ENCODE peak calls at places on chromosomes 13 and 19, in nine cellular contexts. H, X, L, Y, M, E, O, R and T are unnamed samples.

GRCh38 chr19:8355631-8356402 is 8.1 kb upstream of the ANGPTL4 start:
- DNase-seq in L (peak), Y (no peak), E (peak), R (peak), X (no peak), M (peak), O (no peak), H (no peak), T (no peak)

GRCh38 chr19:33715462-33715861 is 81.2 kb upstream of the KCTD15 start:
- DNase-seq in M (no peak), L (no peak), R (no peak), O (no peak), H (no peak), E (no peak), X (no peak), Y (no peak), T (no peak)

GRCh38 chr13:110512198-110512740 is 49.3 kb downstream of the RAB20 start:
- DNase-seq in X (no peak), L (no peak), O (no peak), R (peak), E (no peak), Y (no peak), H (peak), M (no peak), T (no peak)

GRCh38 chr13:43522788-43523187 is 264.0 kb downstream of the ENOX1 start:
- DNase-seq in Y (no peak), M (peak), H (no peak), L (no peak), E (no peak), X (no peak), O (no peak), R (no peak), T (no peak)

GRCh38 chr13:113458218-113459065 is 5.2 kb upstream of the ADPRHL1 start:
- DNase-seq in M (peak), R (peak), E (no peak), L (peak), Y (no peak), H (no peak), X (peak), O (no peak), T (no peak)

GRCh38 chr13:22102237-22102636 is 431.4 kb downstream of the FGF9 start:
- DNase-seq in O (no peak), M (no peak), X (no peak), E (no peak), H (no peak), L (no peak), R (no peak), Y (no peak), T (no peak)

GRCh38 chr13:109985871-109986270 is 199.5 kb upstream of the IRS2 start:
- DNase-seq in R (no peak), O (no peak), X (no peak), L (no peak), M (no peak), E (no peak), Y (no peak), H (no peak), T (no peak)

GRCh38 chr13:46899801-46900200 is 2.9 kb upstream of the HTR2A start:
- DNase-seq in R (no peak), E (no peak), H (no peak), M (no peak), Y (no peak), L (no peak), O (no peak), X (no peak), T (no peak)

GRCh38 chr19:58181902-58182576 is 822 bp upstream of the ZNF274 start:
- DNase-seq in X (peak), R (peak), L (peak), H (no peak), Y (no peak), M (peak), O (peak), E (no peak), T (no peak)

GRCh38 chr19:23075031-23075733 is 41.6 kb upstream of the ZNF730 start:
- DNase-seq in X (peak), Y (peak), L (peak), R (peak), O (peak), E (no peak), M (peak), H (peak), T (peak)

GRCh38 chr13:99495478-99496321 is 5.6 kb upstream of the TM9SF2 start:
- DNase-seq in X (no peak), O (no peak), M (no peak), L (no peak), R (no peak), Y (no peak), H (no peak), E (no peak), T (no peak)

GRCh38 chr19:1063030-1063908 is 3.7 kb upstream of the ARHGAP45 start:
- DNase-seq in R (peak), O (peak), X (no peak), M (no peak), E (peak), L (no peak), Y (no peak), H (peak), T (no peak)

GRCh38 chr13:26295812-26296211 is 41.9 kb downstream of the CDK8 start:
- DNase-seq in H (no peak), E (no peak), X (no peak), Y (no peak), M (no peak), O (no peak), R (no peak), L (no peak), T (no peak)

GRCh38 chr13:24226762-24227161 is 66.2 kb downstream of the SPATA13 start:
- DNase-seq in E (no peak), Y (no peak), M (no peak), X (no peak), R (no peak), L (no peak), H (no peak), O (no peak), T (no peak)

GRCh38 chr19:576768-577438 is 4.5 kb downstream of the BSG start:
- DNase-seq in R (no peak), H (peak), X (no peak), E (no peak), Y (no peak), O (no peak), L (peak), M (no peak), T (no peak)

GRCh38 chr19:34171539-34171876 is 796 bp upstream of the LSM14A start:
- DNase-seq in L (peak), R (no peak), E (no peak), X (no peak), Y (no peak), O (no peak), M (peak), H (no peak), T (no peak)

GRCh38 chr19:19134687-19135158 is 3.6 kb downstream of the TMEM161A start:
- DNase-seq in H (no peak), O (peak), X (peak), R (peak), E (no peak), Y (no peak), M (no peak), L (peak), T (no peak)

GRCh38 chr19:29290853-29291252 is 77.9 kb upstream of the UQCRFS1 start:
- DNase-seq in M (no peak), R (no peak), O (no peak), L (no peak), H (no peak), X (no peak), Y (no peak), E (no peak), T (no peak)

GRCh38 chr13:77637583-77637982 is 59.9 kb upstream of the SLAIN1 start:
- DNase-seq in H (no peak), L (no peak), R (no peak), E (no peak), M (no peak), O (no peak), X (peak), Y (no peak), T (no peak)

GRCh38 chr13:28574617-28575142 is 79.8 kb upstream of the FLT1 start:
- DNase-seq in H (no peak), M (peak), X (no peak), O (peak), E (peak), Y (no peak), L (peak), R (no peak), T (no peak)

GRCh38 chr13:83085186-83085900 is 796.9 kb downstream of the SLITRK1 start:
- DNase-seq in M (peak), O (no peak), L (no peak), H (no peak), Y (no peak), R (no peak), X (no peak), E (no peak), T (no peak)

GRCh38 chr13:113050856-113051431 is 54.6 kb upstream of the F7 start:
- DNase-seq in H (peak), E (no peak), L (no peak), M (no peak), O (no peak), Y (no peak), R (peak), X (peak), T (no peak)

GRCh38 chr13:80217614-80218456 is 123.1 kb downstream of the SPRY2 start:
- DNase-seq in H (no peak), M (peak), R (no peak), L (no peak), X (no peak), Y (no peak), O (no peak), E (no peak), T (no peak)

GRCh38 chr13:34345601-34345939 is 527.6 kb downstream of the RFC3 start:
- DNase-seq in E (no peak), M (no peak), Y (no peak), H (no peak), R (no peak), X (no peak), L (no peak), O (no peak), T (no peak)
- TF ChIP-seq CTCF in E (no peak), M (no peak), Y (no peak), H (no peak), R (no peak), X (no peak), L (no peak), O (no peak), T (no peak)

GRCh38 chr13:94431987-94432386 is 47.5 kb downstream of the DCT start:
- DNase-seq in L (no peak), M (no peak), X (no peak), Y (no peak), R (no peak), H (no peak), E (no peak), O (no peak), T (no peak)

GRCh38 chr13:94433055-94433947 is 46.2 kb downstream of the DCT start:
- DNase-seq in H (no peak), X (no peak), R (peak), Y (no peak), L (no peak), E (no peak), O (no peak), M (no peak), T (no peak)

GRCh38 chr13:94431569-94431968 is 47.9 kb downstream of the DCT start:
- DNase-seq in R (no peak), Y (no peak), L (no peak), O (no peak), X (no peak), H (no peak), M (peak), E (no peak), T (no peak)

GRCh38 chr13:94435604-94436226 is 43.8 kb downstream of the DCT start:
- DNase-seq in H (no peak), E (peak), M (peak), R (no peak), O (no peak), Y (no peak), X (no peak), L (no peak), T (no peak)
- TF ChIP-seq CTCF in H (peak), E (peak), M (peak), R (peak), O (peak), Y (peak), X (peak), L (peak), T (peak)

GRCh38 chr13:100532836-100533435 is 55.7 kb downstream of the GGACT start:
- DNase-seq in H (no peak), R (no peak), O (no peak), Y (no peak), L (no peak), E (no peak), X (no peak), M (no peak), T (peak)
- TF ChIP-seq CTCF in H (no peak), R (no peak), O (no peak), Y (no peak), L (no peak), E (no peak), X (no peak), M (no peak), T (no peak)

GRCh38 chr19:3062165-3063105 is at the start of gene TLE5:
- DNase-seq in O (peak), R (peak), X (peak), Y (peak), L (peak), M (peak), E (no peak), H (peak), T (no peak)

GRCh38 chr19:3064011-3064330 is 1.7 kb upstream of the TLE5 start:
- DNase-seq in M (no peak), R (no peak), E (no peak), L (no peak), O (no peak), H (no peak), Y (no peak), X (no peak), T (no peak)

GRCh38 chr19:3060852-3061182 is 1.5 kb downstream of the TLE5 start:
- DNase-seq in R (no peak), O (no peak), Y (no peak), L (no peak), M (no peak), X (no peak), E (no peak), H (no peak), T (no peak)

GRCh38 chr19:3059653-3060052 is 2.6 kb downstream of the TLE5 start:
- DNase-seq in Y (no peak), L (no peak), E (no peak), M (no peak), X (no peak), O (no peak), R (no peak), H (no peak), T (no peak)

DNA sequence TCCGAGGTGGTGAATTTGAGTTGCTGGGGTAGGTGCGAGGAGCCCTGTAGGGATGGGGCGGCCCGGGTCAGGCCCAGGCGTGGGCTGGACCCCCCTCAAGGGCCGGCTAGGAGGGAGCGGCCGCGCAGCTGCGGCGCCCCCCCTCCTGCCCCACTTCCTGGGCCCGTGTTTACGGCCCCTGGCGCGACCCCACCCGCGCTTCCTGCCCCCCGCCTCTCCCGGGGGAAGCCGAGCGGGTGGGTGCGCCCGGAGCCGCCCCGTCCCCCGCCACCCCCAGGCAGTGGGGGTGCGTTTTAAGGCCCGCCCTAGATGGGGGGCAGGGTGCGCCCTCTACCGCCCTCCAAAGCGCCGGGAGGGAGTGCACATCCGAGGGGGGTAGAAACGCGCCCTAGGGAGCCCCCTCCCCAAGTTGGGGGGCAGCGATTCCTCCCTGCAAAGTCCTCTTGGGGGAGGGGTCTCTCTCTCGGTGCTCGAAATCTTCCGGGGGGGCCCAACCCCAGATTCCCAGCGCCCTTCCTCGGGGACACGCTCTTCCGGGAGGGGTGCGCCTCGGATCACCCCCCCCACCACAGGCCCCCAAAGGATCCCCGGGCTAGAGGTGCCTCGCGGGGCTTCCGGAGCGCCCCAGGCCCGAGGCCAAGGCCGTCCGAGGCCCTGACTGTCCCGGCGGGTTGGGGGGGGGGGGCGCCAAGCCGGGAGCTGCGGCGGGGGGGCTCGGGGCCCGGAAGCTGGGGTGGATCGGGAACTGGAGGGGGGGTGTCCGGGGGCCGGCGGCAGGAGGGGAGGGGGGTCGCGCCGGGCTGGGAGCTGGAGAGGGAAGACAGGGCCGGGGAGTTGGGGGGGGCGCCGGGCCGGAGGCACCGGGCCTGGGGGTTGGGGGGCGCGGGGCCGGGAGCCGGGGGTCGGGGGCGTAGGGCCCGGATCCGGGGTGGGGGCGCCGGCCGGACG is 807 bp downstream of the TLE5 start:
- DNase-seq in X (no peak), L (no peak), E (no peak), M (peak), R (peak), Y (peak), O (peak), H (peak), T (no peak)
- TF ChIP-seq CTCF in X (no peak), L (no peak), E (peak), M (peak), R (no peak), Y (no peak), O (peak), H (peak), T (no peak)

GRCh38 chr19:43553656-43554055 is 20.7 kb downstream of the ZNF575 start:
- DNase-seq in H (no peak), Y (no peak), E (no peak), M (no peak), L (no peak), X (no peak), R (no peak), O (no peak), T (no peak)

GRCh38 chr19:43555185-43555770 is 20.0 kb downstream of the XRCC1 start:
- DNase-seq in E (no peak), Y (peak), H (no peak), R (peak), M (peak), X (peak), O (peak), L (peak), T (peak)

GRCh38 chr19:43552616-43553015 is 19.6 kb downstream of the ZNF575 start:
- DNase-seq in L (no peak), R (no peak), X (no peak), H (no peak), Y (no peak), O (no peak), M (no peak), E (no peak), T (no peak)

GRCh38 chr19:43552198-43552450 is 19.1 kb downstream of the ZNF575 start:
- DNase-seq in R (no peak), E (no peak), H (no peak), X (no peak), M (no peak), L (no peak), O (no peak), Y (no peak), T (no peak)

GRCh38 chr19:43554317-43554895 is 20.9 kb downstream of the XRCC1 start:
- DNase-seq in O (no peak), R (no peak), Y (no peak), M (no peak), X (no peak), E (no peak), H (no peak), L (no peak), T (no peak)
- TF ChIP-seq CTCF in O (no peak), R (no peak), Y (no peak), M (no peak), X (no peak), E (no peak), H (no peak), L (no peak), T (no peak)

DNA sequence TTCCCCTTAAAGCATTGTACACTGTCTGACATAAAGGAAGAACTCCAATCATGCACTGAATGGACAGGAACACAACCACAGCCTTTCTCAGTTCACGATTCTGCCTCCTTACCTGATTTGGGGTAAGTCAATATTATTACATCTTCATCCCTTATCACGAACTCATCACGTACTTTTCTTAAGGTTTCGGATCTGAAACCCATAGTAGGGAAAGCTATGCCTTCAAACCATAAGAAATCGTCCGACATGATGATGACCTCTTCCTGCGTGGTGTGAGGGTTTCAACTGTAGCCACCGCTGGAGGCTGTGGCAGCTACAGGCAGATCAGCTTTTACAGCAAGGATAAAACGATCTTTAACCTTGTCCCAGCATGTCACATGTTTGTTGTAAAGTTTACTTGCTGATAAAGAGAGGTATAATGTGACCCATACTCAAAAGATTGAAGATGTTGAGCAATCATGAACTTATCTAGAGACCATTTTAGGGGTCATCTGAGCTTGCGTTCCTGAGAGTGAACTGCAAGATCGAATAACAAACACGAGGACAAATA is at the start of gene SULT2A1:
- DNase-seq in X (no peak), M (peak), R (no peak), E (no peak), O (no peak), H (no peak), L (peak), Y (no peak), T (no peak)
- TF ChIP-seq CTCF in X (no peak), M (no peak), R (no peak), E (no peak), O (no peak), H (no peak), L (no peak), Y (no peak), T (no peak)

DNA sequence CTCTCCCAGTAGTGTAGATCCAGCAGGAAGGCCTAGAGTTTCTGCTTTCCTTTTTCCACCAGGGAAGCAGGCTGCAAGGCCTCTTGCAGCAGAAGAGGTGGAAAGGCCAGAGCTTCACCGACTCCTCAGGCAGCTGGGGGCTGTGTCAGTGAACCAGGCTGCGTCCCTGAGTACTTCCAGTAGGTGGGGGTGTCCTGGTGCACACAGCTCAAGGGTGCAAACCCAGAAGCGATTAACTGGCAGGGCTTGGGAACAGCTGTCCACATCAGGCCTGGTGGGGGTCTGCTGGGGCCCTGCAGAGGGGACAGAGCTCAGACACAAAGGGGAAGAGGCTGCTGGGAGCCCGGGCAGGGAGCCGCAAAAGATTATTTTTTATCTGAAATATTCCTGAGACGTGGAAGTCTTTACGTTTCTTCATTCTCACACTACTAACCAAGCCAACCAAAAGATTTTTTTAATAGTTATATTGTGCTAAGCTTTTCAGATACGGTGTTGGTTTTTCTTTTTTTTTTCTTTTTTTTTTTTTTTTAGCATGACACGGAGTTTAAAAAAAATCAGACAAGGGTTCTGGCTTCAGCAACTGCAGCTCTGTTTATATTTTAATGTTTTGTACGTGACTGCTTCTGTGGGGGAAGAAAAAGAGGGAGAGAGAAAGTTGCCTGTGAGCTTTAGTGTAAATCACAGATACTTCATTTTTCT is 11.0 kb downstream of the TSHZ3 start:
- DNase-seq in R (peak), Y (no peak), M (peak), X (peak), L (peak), O (no peak), H (peak), E (no peak), T (no peak)
- TF ChIP-seq CTCF in R (peak), Y (no peak), M (peak), X (peak), L (peak), O (peak), H (peak), E (no peak), T (peak)

GRCh38 chr13:48975101-48975925 is at the start of gene FNDC3A:
- DNase-seq in H (no peak), R (peak), E (peak), X (peak), L (peak), O (peak), Y (peak), M (peak), T (no peak)
- TF ChIP-seq CTCF in H (no peak), R (no peak), E (no peak), X (no peak), L (peak), O (no peak), Y (no peak), M (peak), T (peak)

GRCh38 chr19:50607874-50608785 is 31.6 kb downstream of the SYT3 start:
- DNase-seq in X (peak), Y (peak), E (peak), R (peak), H (peak), M (peak), L (peak), O (peak), T (peak)
- TF ChIP-seq CTCF in X (peak), Y (peak), E (peak), R (no peak), H (peak), M (no peak), L (no peak), O (no peak), T (peak)